ENCODE peak calls at places on chromosome 22, in six cellular contexts. A, Z, Q, U, T and P are unnamed samples.

GRCh38 chr22:33562484-33562883 is 357.8 kb downstream of the LARGE1 start:
- DNase-seq in A (no peak), Z (no peak), Q (no peak), U (no peak), T (no peak), P (no peak)

GRCh38 chr22:25711491-25711890 is 30.5 kb upstream of the MYO18B start:
- DNase-seq in A (no peak), Z (no peak), Q (no peak), U (no peak), T (no peak), P (no peak)

GRCh38 chr22:47630741-47631534 is 868.5 kb downstream of the TBC1D22A start:
- DNase-seq in A (no peak), Z (no peak), Q (no peak), U (no peak), T (no peak), P (no peak)

GRCh38 chr22:26835929-26836528 is 178.6 kb downstream of the MIAT start:
- DNase-seq in A (peak; percentile 62), Z (peak; percentile 41), Q (peak; percentile 25), U (peak; percentile 94), T (peak; percentile 26), P (peak; percentile 37)

GRCh38 chr22:35393116-35394010 is 6.6 kb upstream of the MCM5 start:
- DNase-seq in A (no peak), Z (no peak), Q (no peak), U (no peak), T (no peak), P (no peak)

GRCh38 chr22:27195104-27195503 is 537.7 kb downstream of the MIAT start:
- DNase-seq in A (no peak), Z (no peak), Q (no peak), U (no peak), T (no peak), P (no peak)

GRCh38 chr22:18091478-18091877 is 13.7 kb downstream of the PEX26 start:
- DNase-seq in A (no peak), Z (no peak), Q (no peak), U (no peak), T (no peak), P (no peak)

GRCh38 chr22:25402501-25403283 is 161.8 kb upstream of the GRK3 start:
- DNase-seq in A (no peak), Z (no peak), Q (no peak), U (no peak), T (peak; percentile 95), P (no peak)

GRCh38 chr22:25764270-25765015 is 22.5 kb downstream of the MYO18B start:
- DNase-seq in A (no peak), Z (peak; percentile 42), Q (no peak), U (peak; percentile 75), T (no peak), P (no peak)

GRCh38 chr22:22810018-22810427 is 77.6 kb upstream of the IGLL5 start:
- DNase-seq in A (peak; percentile 97), Z (peak; percentile 51), Q (no peak), U (no peak), T (peak; percentile 50), P (no peak)

GRCh38 chr22:45208993-45209838 is 31.5 kb downstream of the KIAA0930 start:
- DNase-seq in A (peak; percentile 46), Z (peak; percentile 93), Q (no peak), U (peak; percentile 97), T (no peak), P (no peak)

GRCh38 chr22:31556627-31557203 is 60.4 kb downstream of the SFI1 start:
- DNase-seq in A (peak; percentile 31), Z (peak; percentile 46), Q (no peak), U (no peak), T (peak; percentile 45), P (no peak)

GRCh38 chr22:46508391-46508999 is 28.9 kb downstream of the CELSR1 start:
- DNase-seq in A (no peak), Z (no peak), Q (no peak), U (no peak), T (no peak), P (no peak)

GRCh38 chr22:46114518-46115387 is 35.6 kb upstream of the PPARA start:
- DNase-seq in A (no peak), Z (no peak), Q (no peak), U (no peak), T (no peak), P (no peak)

GRCh38 chr22:19879996-19880785 is 25.5 kb upstream of the GNB1L start:
- DNase-seq in A (no peak), Z (peak; percentile 36), Q (no peak), U (peak; percentile 51), T (peak; percentile 12), P (peak; percentile 19)

GRCh38 chr22:19687561-19688300 is 26.6 kb upstream of the SEPTIN5 start:
- DNase-seq in A (peak; percentile 52), Z (no peak), Q (no peak), U (no peak), T (no peak), P (no peak)

GRCh38 chr22:44111562-44112155 is 69.1 kb upstream of the PARVG start:
- DNase-seq in A (no peak), Z (no peak), Q (no peak), U (no peak), T (no peak), P (no peak)

GRCh38 chr22:21443735-21444421 is 23.3 kb upstream of the TMEM191C start:
- DNase-seq in A (no peak), Z (no peak), Q (no peak), U (peak; percentile 49), T (no peak), P (no peak)

GRCh38 chr22:46941958-46942815 is 179.7 kb downstream of the TBC1D22A start:
- DNase-seq in A (no peak), Z (no peak), Q (no peak), U (peak; percentile 27), T (no peak), P (no peak)

GRCh38 chr22:44363980-44364749 is 51.4 kb upstream of the SHISAL1 start:
- DNase-seq in A (no peak), Z (peak; percentile 62), Q (no peak), U (no peak), T (no peak), P (no peak)

GRCh38 chr22:42074153-42074750 is at the start of gene PHETA2:
- DNase-seq in A (no peak), Z (peak; percentile 65), Q (peak; percentile 43), U (peak; percentile 67), T (no peak), P (no peak)

GRCh38 chr22:44049369-44050231 is 25.5 kb downstream of the PARVB start:
- DNase-seq in A (no peak), Z (peak; percentile 82), Q (no peak), U (no peak), T (no peak), P (no peak)

GRCh38 chr22:50602338-50602700 is 1.7 kb downstream of the MAPK8IP2 start:
- DNase-seq in A (no peak), Z (no peak), Q (no peak), U (no peak), T (no peak), P (no peak)

GRCh38 chr22:33654173-33654890 is 265.9 kb downstream of the LARGE1 start:
- DNase-seq in A (no peak), Z (no peak), Q (no peak), U (no peak), T (no peak), P (no peak)

GRCh38 chr22:27581688-27582087 is 219.9 kb downstream of the MN1 start:
- DNase-seq in A (no peak), Z (no peak), Q (no peak), U (no peak), T (no peak), P (no peak)

GRCh38 chr22:46219650-46220049 is 30.4 kb downstream of the CDPF1 start:
- DNase-seq in A (no peak), Z (no peak), Q (no peak), U (no peak), T (no peak), P (no peak)

DNA sequence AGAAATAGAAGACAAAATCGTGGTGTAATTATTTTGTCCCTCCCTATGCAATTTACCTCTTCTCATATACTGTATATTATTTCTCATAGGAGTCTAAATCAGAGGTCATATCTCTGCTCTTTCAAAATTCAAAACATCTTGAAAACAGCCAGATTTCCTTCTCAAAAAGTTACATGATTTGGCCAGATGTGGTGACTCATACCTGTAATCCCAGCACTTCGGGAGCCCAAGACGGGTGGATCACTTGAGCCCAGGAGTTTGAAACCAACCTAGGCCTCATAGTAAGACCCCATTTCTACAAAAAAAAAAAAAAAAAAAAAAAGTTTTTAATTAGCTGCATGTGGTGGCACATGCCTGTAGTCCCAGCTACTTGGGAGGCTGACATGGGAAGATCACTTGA is 29.0 kb upstream of the DNAJB7 start:
- DNase-seq in A (no peak), Z (no peak), Q (no peak), U (no peak), T (no peak), P (no peak)
- TF ChIP-seq TAF1 in A (no peak), Z (no peak), Q (no peak), U (no peak), T (no peak), P (no peak)

GRCh38 chr22:37330200-37331033 is 48.1 kb downstream of the CYTH4 start:
- DNase-seq in A (peak; percentile 72), Z (peak; percentile 86), Q (peak; percentile 75), U (peak; percentile 91), T (peak; percentile 88), P (peak; percentile 74)
- TF ChIP-seq POLR2AphosphoS5 in A (no peak), Z (no peak), Q (no peak), U (no peak), T (no peak), P (no peak)

DNA sequence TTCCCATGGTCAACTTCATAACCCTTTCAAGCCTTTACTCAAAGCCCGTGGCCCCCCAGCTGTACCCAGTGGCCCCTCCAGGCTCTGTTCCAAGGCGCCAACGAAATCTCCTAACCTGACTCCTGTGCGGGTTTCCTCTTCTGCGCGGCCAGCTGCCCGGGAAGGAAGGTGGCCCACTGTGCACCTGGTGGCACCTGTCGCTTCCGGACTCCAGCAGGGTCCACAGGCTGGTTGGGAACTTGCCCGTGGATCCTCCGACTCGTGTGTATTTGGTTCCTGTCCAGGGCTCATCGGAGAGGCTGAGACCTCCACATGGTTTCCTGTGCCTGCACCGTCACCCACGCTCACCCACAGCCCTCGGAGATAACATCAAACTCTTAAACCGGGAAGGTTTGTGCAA is 335.4 kb downstream of the BRD1 start:
- DNase-seq in A (no peak), Z (no peak), Q (no peak), U (no peak), T (no peak), P (no peak)
- TF ChIP-seq TAF1 in A (no peak), Z (no peak), Q (no peak), U (no peak), T (no peak), P (no peak)

DNA sequence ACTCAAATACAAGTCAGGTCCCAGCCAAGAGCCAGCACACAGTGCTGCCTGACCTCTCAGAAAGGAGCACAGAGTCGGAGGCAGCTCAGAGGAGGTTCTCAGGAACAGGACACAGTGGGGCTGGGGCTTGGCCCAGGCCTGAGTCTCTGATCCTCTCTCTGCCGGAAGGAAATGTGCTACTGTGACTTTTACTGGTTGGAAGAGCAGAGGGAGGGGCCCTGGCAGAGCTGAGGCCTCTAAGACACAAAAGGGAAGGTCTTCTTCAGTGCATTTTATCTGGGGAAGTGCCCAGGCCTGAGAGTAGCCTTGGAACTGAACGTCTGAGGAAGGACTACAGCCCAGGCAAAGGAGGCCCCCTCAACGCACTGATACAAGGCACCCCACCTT is 16.2 kb upstream of the CASTOR1 start:
- DNase-seq in A (no peak), Z (no peak), Q (peak; percentile 59), U (no peak), T (no peak), P (peak; percentile 60)
- TF ChIP-seq POLR2AphosphoS5 in A (no peak), Z (no peak), Q (peak; percentile 73), U (no peak), T (no peak), P (no peak)